ENCODE peak calls at places on chromosomes 16 and 17, in four cellular contexts. One of them, this sample, is unnamed.

GRCh38 chr17:8125947-8126305 is 2.0 kb upstream of the HES7 start:
- DNase-seq in A549: peak; percentile 75
- DNase-seq in HepG2: no peak
- DNase-seq in K562: peak; percentile 54
- DNase-seq in this sample: peak; percentile 74

GRCh38 chr17:16251556-16251955 is 34.5 kb downstream of the PIGL start:
- DNase-seq in A549: no peak
- DNase-seq in K562: no peak
- DNase-seq in HepG2: no peak
- DNase-seq in this sample: no peak

GRCh38 chr16:14559809-14560227 is 70.2 kb downstream of the PARN start:
- DNase-seq in HepG2: peak; percentile 68
- DNase-seq in K562: no peak
- DNase-seq in A549: peak; percentile 47
- DNase-seq in this sample: no peak

GRCh38 chr17:62807812-62808575 is at the start of gene MARCHF10:
- DNase-seq in HepG2: no peak
- DNase-seq in A549: no peak
- DNase-seq in K562: peak; percentile 52
- DNase-seq in this sample: peak; percentile 77

GRCh38 chr17:68314916-68315535 is 23.7 kb downstream of the ARSG start:
- DNase-seq in A549: no peak
- DNase-seq in HepG2: no peak
- DNase-seq in K562: no peak
- DNase-seq in this sample: no peak

GRCh38 chr17:2542056-2542455 is 30.4 kb upstream of the METTL16 start:
- DNase-seq in A549: no peak
- DNase-seq in HepG2: no peak
- DNase-seq in K562: no peak
- DNase-seq in this sample: no peak

GRCh38 chr17:31527606-31528005 is 136.1 kb downstream of the RAB11FIP4 start:
- DNase-seq in HepG2: no peak
- DNase-seq in A549: no peak
- DNase-seq in K562: no peak
- DNase-seq in this sample: no peak

GRCh38 chr16:1414532-1415265 is at the start of gene UNKL:
- DNase-seq in K562: peak; percentile 82
- DNase-seq in HepG2: peak; percentile 77
- DNase-seq in A549: peak; percentile 55
- DNase-seq in this sample: peak; percentile 80

GRCh38 chr16:27318399-27319256 is 4.9 kb downstream of the IL4R start:
- DNase-seq in A549: no peak
- DNase-seq in K562: no peak
- DNase-seq in HepG2: no peak
- DNase-seq in this sample: peak; percentile 19

GRCh38 chr16:81823111-81823510 is 44.0 kb downstream of the PLCG2 start:
- DNase-seq in K562: no peak
- DNase-seq in HepG2: no peak
- DNase-seq in A549: no peak
- DNase-seq in this sample: peak; percentile 28

GRCh38 chr17:9628509-9628908 is 16.8 kb upstream of the USP43 start:
- DNase-seq in HepG2: no peak
- DNase-seq in K562: no peak
- DNase-seq in A549: peak; percentile 61
- DNase-seq in this sample: no peak

GRCh38 chr16:66536525-66536924 is 13.4 kb downstream of the TK2 start:
- DNase-seq in A549: no peak
- DNase-seq in HepG2: no peak
- DNase-seq in K562: no peak
- DNase-seq in this sample: no peak

GRCh38 chr17:38667099-38667786 is 7.5 kb downstream of the EPOP start:
- DNase-seq in A549: peak; percentile 82
- DNase-seq in K562: peak; percentile 77
- DNase-seq in HepG2: peak; percentile 79
- DNase-seq in this sample: peak; percentile 82

GRCh38 chr16:22216191-22216831 is 10.2 kb downstream of the EEF2K start:
- DNase-seq in A549: no peak
- DNase-seq in HepG2: no peak
- DNase-seq in K562: peak; percentile 78
- DNase-seq in this sample: no peak

GRCh38 chr17:66614469-66614868 is 220.4 kb upstream of the CACNG5 start:
- DNase-seq in HepG2: no peak
- DNase-seq in K562: no peak
- DNase-seq in A549: no peak
- DNase-seq in this sample: no peak

GRCh38 chr16:78503501-78504110 is 404.2 kb downstream of the WWOX start:
- DNase-seq in HepG2: peak; percentile 61
- DNase-seq in A549: peak; percentile 62
- DNase-seq in K562: peak; percentile 74
- DNase-seq in this sample: peak; percentile 36

GRCh38 chr17:16398270-16399267 is 16.8 kb upstream of the TRPV2 start:
- DNase-seq in A549: no peak
- DNase-seq in K562: peak; percentile 83
- DNase-seq in HepG2: peak; percentile 79
- DNase-seq in this sample: no peak

GRCh38 chr17:79838541-79839274 is 532 bp downstream of the CBX4 start:
- DNase-seq in HepG2: no peak
- DNase-seq in A549: peak; percentile 70
- DNase-seq in K562: peak; percentile 71
- DNase-seq in this sample: peak; percentile 76

GRCh38 chr16:16090238-16090637 is 133.1 kb downstream of the ABCC6 start:
- DNase-seq in K562: no peak
- DNase-seq in HepG2: no peak
- DNase-seq in A549: no peak
- DNase-seq in this sample: no peak

GRCh38 chr17:37643118-37643766 is at the start of gene DDX52:
- DNase-seq in A549: peak; percentile 93
- DNase-seq in K562: peak; percentile 96
- DNase-seq in HepG2: peak; percentile 89
- DNase-seq in this sample: peak; percentile 84

GRCh38 chr17:37640016-37640415 is 3.2 kb downstream of the DDX52 start:
- DNase-seq in HepG2: no peak
- DNase-seq in A549: no peak
- DNase-seq in K562: peak; percentile 16
- DNase-seq in this sample: no peak

GRCh38 chr17:37637956-37638355 is 5.3 kb downstream of the DDX52 start:
- DNase-seq in K562: no peak
- DNase-seq in HepG2: no peak
- DNase-seq in A549: no peak
- DNase-seq in this sample: no peak

GRCh38 chr17:37643829-37644228 is 583 bp upstream of the DDX52 start:
- DNase-seq in K562: peak; percentile 19
- DNase-seq in A549: peak; percentile 25
- DNase-seq in HepG2: no peak
- DNase-seq in this sample: no peak

GRCh38 chr17:37642706-37643105 is 540 bp downstream of the DDX52 start:
- DNase-seq in K562: peak; percentile 17
- DNase-seq in A549: peak; percentile 31
- DNase-seq in HepG2: no peak
- DNase-seq in this sample: no peak
- TF ChIP-seq HMGXB4 in K562: no peak
- TF ChIP-seq HMGXB4 in A549: no peak
- TF ChIP-seq HMGXB4 in HepG2: no peak
- TF ChIP-seq HMGXB4 in this sample: no peak

GRCh38 chr17:50132104-50132794 is 2.3 kb upstream of the SAMD14 start:
- DNase-seq in K562: no peak
- DNase-seq in A549: no peak
- DNase-seq in HepG2: no peak
- DNase-seq in this sample: no peak

GRCh38 chr17:50129303-50129945 is 536 bp downstream of the SAMD14 start:
- DNase-seq in A549: peak; percentile 66
- DNase-seq in K562: no peak
- DNase-seq in HepG2: no peak
- DNase-seq in this sample: no peak

GRCh38 chr17:50130778-50131317 is 888 bp upstream of the SAMD14 start:
- DNase-seq in HepG2: peak; percentile 39
- DNase-seq in K562: no peak
- DNase-seq in A549: peak; percentile 36
- DNase-seq in this sample: no peak

GRCh38 chr17:50128441-50129302 is 1.3 kb downstream of the SAMD14 start:
- DNase-seq in HepG2: no peak
- DNase-seq in A549: no peak
- DNase-seq in K562: no peak
- DNase-seq in this sample: peak; percentile 65

DNA sequence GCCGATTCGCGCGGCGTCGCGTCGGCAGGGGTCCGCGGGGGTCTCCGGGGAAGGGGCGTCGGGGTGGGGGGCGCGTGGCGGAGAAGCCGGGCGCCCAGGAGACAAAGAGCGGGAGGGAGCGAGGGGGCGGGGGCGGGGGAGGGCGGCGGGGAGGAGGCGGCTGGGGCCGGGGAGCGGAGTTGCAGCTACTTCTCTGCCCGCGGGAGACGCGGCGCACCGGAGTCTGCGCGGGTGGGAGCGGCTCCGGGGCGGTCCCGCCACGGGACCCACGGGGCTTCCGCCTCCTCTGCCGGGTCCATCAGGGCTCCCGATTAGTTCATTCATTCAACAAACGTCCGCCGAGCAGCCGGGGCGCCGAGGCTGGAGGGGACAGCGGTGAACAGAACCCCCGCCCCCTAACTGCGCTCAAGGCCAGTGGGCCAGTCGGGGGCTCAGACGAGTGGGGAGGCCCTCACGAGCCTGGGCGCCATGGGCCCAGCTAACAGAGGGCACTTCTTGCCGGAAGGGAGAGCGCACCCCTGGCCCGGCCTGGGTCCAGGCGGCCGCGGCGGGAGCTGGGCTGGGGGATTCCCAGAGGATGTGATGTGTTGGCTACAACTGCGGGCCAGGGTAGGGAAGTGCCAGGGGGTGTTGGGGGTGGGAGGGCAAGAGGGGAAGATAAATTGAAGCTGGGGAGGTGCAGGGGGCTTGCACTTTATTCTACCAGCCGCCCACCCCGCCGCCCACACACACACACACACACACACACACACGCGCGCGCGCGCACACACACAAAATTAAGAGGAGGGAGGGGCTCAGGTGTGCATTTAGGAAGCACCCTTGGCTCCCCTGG is at the start of gene SAMD14:
- DNase-seq in K562: peak; percentile 28
- DNase-seq in A549: no peak
- DNase-seq in HepG2: no peak
- DNase-seq in this sample: no peak
- TF ChIP-seq MAX in K562: no peak
- TF ChIP-seq MAX in A549: no peak
- TF ChIP-seq MAX in HepG2: no peak
- TF ChIP-seq MAX in this sample: no peak

DNA sequence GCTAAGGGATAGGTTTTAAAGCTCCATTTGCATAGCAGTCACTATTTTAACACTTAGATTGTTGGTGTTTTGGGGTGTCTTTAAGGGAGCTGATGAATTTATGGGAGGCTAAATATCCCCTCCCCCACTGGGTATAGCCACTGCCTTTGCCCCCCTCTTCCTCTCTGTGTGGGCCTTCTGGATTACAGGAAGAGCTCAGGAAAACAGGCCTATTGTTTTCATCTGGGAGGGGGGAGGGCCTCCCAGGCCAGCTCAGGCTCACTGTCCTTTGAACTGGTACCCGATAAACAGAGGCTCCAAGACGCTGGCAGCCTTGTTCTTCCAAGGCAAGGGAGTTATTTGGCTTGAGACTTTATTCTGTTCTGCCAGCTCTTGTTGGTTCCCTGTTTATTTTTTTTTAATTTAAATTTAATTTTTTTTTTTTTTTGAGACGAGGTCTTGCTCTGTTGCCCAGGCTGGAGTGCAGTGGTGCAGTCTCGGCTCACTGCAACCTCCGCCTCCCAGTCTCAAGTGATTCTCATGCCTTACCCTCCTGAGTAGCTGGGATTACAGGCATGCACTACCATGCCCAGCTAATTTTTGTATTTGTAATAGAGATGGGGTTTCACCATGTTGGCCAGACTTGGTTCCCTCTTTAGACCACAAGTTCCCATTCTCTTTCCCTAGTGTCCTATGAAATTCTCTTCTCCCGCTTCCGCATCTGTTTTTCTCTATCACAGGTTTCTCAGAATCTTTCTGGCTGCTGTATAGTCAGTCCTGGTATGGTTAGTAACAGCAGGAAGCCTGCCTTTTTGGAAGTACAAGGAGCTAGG is 25.1 kb downstream of the MINK1 start:
- DNase-seq in K562: no peak
- DNase-seq in A549: no peak
- DNase-seq in HepG2: peak; percentile 74
- DNase-seq in this sample: no peak
- TF ChIP-seq HMGXB4 in K562: no peak
- TF ChIP-seq HMGXB4 in A549: no peak
- TF ChIP-seq HMGXB4 in HepG2: no peak
- TF ChIP-seq HMGXB4 in this sample: no peak

GRCh38 chr16:85151603-85152413 is 39.5 kb upstream of the CIBAR2 start:
- DNase-seq in A549: no peak
- DNase-seq in HepG2: no peak
- DNase-seq in K562: peak; percentile 74
- DNase-seq in this sample: no peak
- TF ChIP-seq MAX in A549: no peak
- TF ChIP-seq MAX in HepG2: peak; percentile 2
- TF ChIP-seq MAX in K562: no peak
- TF ChIP-seq MAX in this sample: no peak

GRCh38 chr17:53454337-53454736 is 368.4 kb upstream of the KIF2B start:
- DNase-seq in A549: no peak
- DNase-seq in HepG2: no peak
- DNase-seq in K562: no peak
- DNase-seq in this sample: no peak

DNA sequence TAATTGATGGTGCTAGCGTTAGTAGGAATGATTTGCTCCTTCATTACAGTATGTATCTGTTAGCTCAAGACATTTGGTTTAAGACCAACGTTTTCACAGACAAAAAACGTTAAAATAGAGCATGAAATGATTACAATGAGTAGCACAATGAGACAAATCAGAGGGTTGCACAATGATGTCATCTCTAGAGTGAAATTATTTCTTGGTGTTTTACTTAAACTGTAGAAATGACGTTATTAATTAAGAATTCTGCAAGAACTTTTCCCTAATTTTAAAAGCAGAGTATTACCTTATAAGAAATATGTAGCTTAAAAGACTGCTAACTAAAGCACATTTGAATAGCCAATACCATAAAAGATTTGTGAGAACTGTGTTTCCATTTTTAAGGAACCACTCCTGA is 373.4 kb upstream of the KIF2B start:
- DNase-seq in A549: no peak
- DNase-seq in HepG2: no peak
- DNase-seq in K562: no peak
- DNase-seq in this sample: no peak
- TF ChIP-seq HMGXB4 in A549: no peak
- TF ChIP-seq HMGXB4 in HepG2: no peak
- TF ChIP-seq HMGXB4 in K562: no peak
- TF ChIP-seq HMGXB4 in this sample: no peak

GRCh38 chr17:77392376-77393273 is 251.9 kb downstream of the SEC14L1 start:
- DNase-seq in A549: peak; percentile 89
- DNase-seq in HepG2: peak; percentile 97
- DNase-seq in K562: peak; percentile 66
- DNase-seq in this sample: peak; percentile 68

GRCh38 chr17:77393274-77393600 is 252.5 kb downstream of the SEC14L1 start:
- DNase-seq in K562: no peak
- DNase-seq in HepG2: no peak
- DNase-seq in A549: no peak
- DNase-seq in this sample: no peak

GRCh38 chr17:77390870-77391269 is 250.1 kb downstream of the SEC14L1 start:
- DNase-seq in K562: no peak
- DNase-seq in HepG2: no peak
- DNase-seq in A549: no peak
- DNase-seq in this sample: no peak

GRCh38 chr17:77393867-77394539 is 253.2 kb downstream of the SEC14L1 start:
- DNase-seq in K562: no peak
- DNase-seq in HepG2: no peak
- DNase-seq in A549: no peak
- DNase-seq in this sample: no peak

GRCh38 chr17:77391668-77392375 is 251.1 kb downstream of the SEC14L1 start:
- DNase-seq in A549: peak; percentile 74
- DNase-seq in K562: peak; percentile 15
- DNase-seq in HepG2: no peak
- DNase-seq in this sample: peak; percentile 51
- TF ChIP-seq MAX in A549: no peak
- TF ChIP-seq MAX in K562: no peak
- TF ChIP-seq MAX in HepG2: no peak
- TF ChIP-seq MAX in this sample: no peak